ENCODE peak calls at places on chromosome 12, in four cellular contexts. G is GM23248, Z is stomach, O is vagina. X is an unnamed sample.

GRCh38 chr12:54016478-54016964 is 7.7 kb downstream of the HOXC8 start:
- DNase-seq in G (peak), Z (no peak), O (no peak), X (peak)

GRCh38 chr12:95326450-95326849 is 108.8 kb downstream of the VEZT start:
- DNase-seq in G (peak), Z (no peak), O (no peak), X (no peak)

GRCh38 chr12:56230449-56231183 is 765 bp downstream of the SLC39A5 start:
- DNase-seq in G (no peak), Z (no peak), O (no peak), X (no peak)

GRCh38 chr12:39372929-39373328 is 70.0 kb downstream of the KIF21A start:
- DNase-seq in G (no peak), Z (no peak), O (no peak), X (no peak)

GRCh38 chr12:27657296-27657695 is 39.0 kb upstream of the REP15 start:
- DNase-seq in G (peak), Z (no peak), O (no peak), X (no peak)

GRCh38 chr12:111398530-111398929 is 7.2 kb upstream of the SH2B3 start:
- DNase-seq in G (no peak), Z (no peak), O (no peak), X (no peak)

GRCh38 chr12:57031228-57031670 is 14.9 kb upstream of the TAC3 start:
- DNase-seq in G (no peak), Z (no peak), O (no peak), X (peak)

GRCh38 chr12:5114436-5114835 is 70.8 kb downstream of the KCNA5 start:
- DNase-seq in G (no peak), Z (no peak), O (no peak), X (no peak)

GRCh38 chr12:25689996-25690501 is 137.0 kb upstream of the LMNTD1 start:
- DNase-seq in G (peak), Z (peak), O (no peak), X (no peak)

GRCh38 chr12:50960130-50960529 is 7.8 kb downstream of the HIGD1C start:
- DNase-seq in G (peak), Z (no peak), O (no peak), X (no peak)

GRCh38 chr12:11765817-11766794 is 116.6 kb downstream of the ETV6 start:
- DNase-seq in G (peak), Z (no peak), O (no peak), X (no peak)

GRCh38 chr12:96226801-96227348 is 32.7 kb downstream of the ELK3 start:
- DNase-seq in G (no peak), Z (no peak), O (no peak), X (no peak)

GRCh38 chr12:6507102-6507998 is 13.4 kb downstream of the NCAPD2 start:
- DNase-seq in G (no peak), Z (no peak), O (no peak), X (no peak)

GRCh38 chr12:67068773-67069450 is 200.2 kb upstream of the CAND1 start:
- DNase-seq in G (peak), Z (peak), O (no peak), X (peak)

GRCh38 chr12:4153343-4153892 is 120.1 kb upstream of the CCND2 start:
- DNase-seq in G (no peak), Z (no peak), O (no peak), X (no peak)

GRCh38 chr12:39692258-39692853 is 72.8 kb upstream of the ABCD2 start:
- DNase-seq in G (peak), Z (no peak), O (no peak), X (no peak)

GRCh38 chr12:123733243-123733642 is 21.1 kb downstream of the ATP6V0A2 start:
- DNase-seq in G (no peak), Z (no peak), O (no peak), X (no peak)

GRCh38 chr12:108302471-108303311 is 36.4 kb downstream of the CMKLR1 start:
- DNase-seq in G (peak), Z (peak), O (peak), X (no peak)

GRCh38 chr12:108375986-108376663 is 37.0 kb upstream of the CMKLR1 start:
- DNase-seq in G (peak), Z (no peak), O (no peak), X (no peak)

GRCh38 chr12:51632598-51632997 is 41.6 kb downstream of the SCN8A start:
- DNase-seq in G (no peak), Z (no peak), O (no peak), X (no peak)

GRCh38 chr12:52914722-52915121 is 9.8 kb upstream of the KRT8 start:
- DNase-seq in G (no peak), Z (no peak), O (no peak), X (no peak)

GRCh38 chr12:19894803-19895202 is 455.5 kb downstream of the AEBP2 start:
- DNase-seq in G (no peak), Z (no peak), O (no peak), X (no peak)

GRCh38 chr12:120086801-120087621 is 29.5 kb downstream of the RAB35 start:
- DNase-seq in G (peak), Z (peak), O (peak), X (peak)

GRCh38 chr12:127241056-127241830 is 1025.7 kb upstream of the TMEM132C start:
- DNase-seq in G (peak), Z (no peak), O (no peak), X (no peak)

GRCh38 chr12:31339831-31340622 is 14.1 kb upstream of the SINHCAF start:
- DNase-seq in G (no peak), Z (no peak), O (no peak), X (no peak)

GRCh38 chr12:124611559-124612391 is 44.4 kb upstream of the NCOR2 start:
- DNase-seq in G (no peak), Z (no peak), O (no peak), X (no peak)

GRCh38 chr12:105024926-105025325 is 38.8 kb downstream of the NOPCHAP1 start:
- DNase-seq in G (no peak), Z (no peak), O (no peak), X (no peak)

GRCh38 chr12:114888928-114889327 is 205.0 kb upstream of the TBX3 start:
- DNase-seq in G (no peak), Z (no peak), O (no peak), X (no peak)

GRCh38 chr12:124993568-124994434 is at the start of gene BRI3BP:
- DNase-seq in G (peak), Z (peak), O (no peak), X (peak)

X was measured in NCI-H748 treated with DMSO at 0.1 percent for 48 hours.